ENCODE peak calls at places on chromosomes 13 and 19, in eight cellular contexts. One of them, this sample, is unnamed.

GRCh38 chr13:98916403-98916802 is 61.5 kb downstream of the DOCK9 start:
- DNase-seq in HepG2: no peak
- DNase-seq in H1: no peak
- DNase-seq in K562: no peak
- DNase-seq in GM12878: no peak
- DNase-seq in A549: no peak
- DNase-seq in IMR-90: no peak
- DNase-seq in WTC11: no peak
- DNase-seq in this sample: no peak

GRCh38 chr19:55809381-55810058 is 22.3 kb downstream of the NLRP11 start:
- DNase-seq in A549: peak
- DNase-seq in H1: peak
- DNase-seq in K562: peak
- DNase-seq in WTC11: peak
- DNase-seq in GM12878: no peak
- DNase-seq in IMR-90: peak
- DNase-seq in HepG2: peak
- DNase-seq in this sample: peak

GRCh38 chr13:112056284-112056727 is 10.6 kb upstream of the SOX1 start:
- DNase-seq in H1: peak
- DNase-seq in HepG2: no peak
- DNase-seq in K562: no peak
- DNase-seq in GM12878: no peak
- DNase-seq in WTC11: peak
- DNase-seq in A549: no peak
- DNase-seq in IMR-90: no peak
- DNase-seq in this sample: peak

GRCh38 chr19:48608798-48609263 is 2.3 kb downstream of the SPACA4 start:
- DNase-seq in HepG2: peak
- DNase-seq in A549: peak
- DNase-seq in IMR-90: no peak
- DNase-seq in WTC11: peak
- DNase-seq in H1: peak
- DNase-seq in GM12878: no peak
- DNase-seq in K562: peak
- DNase-seq in this sample: peak

GRCh38 chr19:58392945-58393724 is 2.3 kb upstream of the RNF225 start:
- DNase-seq in K562: no peak
- DNase-seq in IMR-90: no peak
- DNase-seq in HepG2: no peak
- DNase-seq in A549: no peak
- DNase-seq in WTC11: no peak
- DNase-seq in GM12878: no peak
- DNase-seq in H1: no peak
- DNase-seq in this sample: no peak

GRCh38 chr19:46639356-46640061 is 3.5 kb upstream of the GNG8 start:
- DNase-seq in A549: no peak
- DNase-seq in WTC11: no peak
- DNase-seq in H1: no peak
- DNase-seq in K562: peak
- DNase-seq in HepG2: no peak
- DNase-seq in IMR-90: peak
- DNase-seq in GM12878: no peak
- DNase-seq in this sample: peak

GRCh38 chr13:24502567-24503375 is 9.8 kb downstream of the PARP4 start:
- DNase-seq in GM12878: no peak
- DNase-seq in WTC11: no peak
- DNase-seq in HepG2: peak
- DNase-seq in K562: no peak
- DNase-seq in IMR-90: peak
- DNase-seq in H1: no peak
- DNase-seq in A549: peak
- DNase-seq in this sample: no peak

GRCh38 chr13:114068723-114069322 is 63.6 kb downstream of the RASA3 start:
- DNase-seq in HepG2: no peak
- DNase-seq in A549: peak
- DNase-seq in GM12878: no peak
- DNase-seq in WTC11: peak
- DNase-seq in K562: no peak
- DNase-seq in H1: no peak
- DNase-seq in IMR-90: peak
- DNase-seq in this sample: no peak

GRCh38 chr13:51360489-51360888 is 21.0 kb downstream of the SERPINE3 start:
- DNase-seq in GM12878: no peak
- DNase-seq in IMR-90: no peak
- DNase-seq in K562: no peak
- DNase-seq in HepG2: no peak
- DNase-seq in WTC11: no peak
- DNase-seq in A549: no peak
- DNase-seq in H1: no peak
- DNase-seq in this sample: no peak

GRCh38 chr13:62305758-62306157 is 890.1 kb upstream of the PCDH20 start:
- DNase-seq in GM12878: peak
- DNase-seq in H1: no peak
- DNase-seq in WTC11: no peak
- DNase-seq in A549: no peak
- DNase-seq in IMR-90: no peak
- DNase-seq in K562: no peak
- DNase-seq in HepG2: no peak
- DNase-seq in this sample: no peak

GRCh38 chr19:44476559-44477408 is 23.5 kb downstream of the ZNF180 start:
- DNase-seq in IMR-90: peak
- DNase-seq in HepG2: peak
- DNase-seq in H1: no peak
- DNase-seq in WTC11: no peak
- DNase-seq in A549: peak
- DNase-seq in GM12878: no peak
- DNase-seq in K562: peak
- DNase-seq in this sample: no peak

GRCh38 chr13:110748271-110748670 is 34.8 kb downstream of the ING1 start:
- DNase-seq in H1: no peak
- DNase-seq in IMR-90: no peak
- DNase-seq in GM12878: no peak
- DNase-seq in HepG2: no peak
- DNase-seq in K562: no peak
- DNase-seq in A549: no peak
- DNase-seq in WTC11: no peak
- DNase-seq in this sample: no peak

GRCh38 chr13:45185286-45185685 is 15.6 kb downstream of the KCTD4 start:
- DNase-seq in WTC11: no peak
- DNase-seq in A549: no peak
- DNase-seq in H1: no peak
- DNase-seq in HepG2: no peak
- DNase-seq in IMR-90: no peak
- DNase-seq in GM12878: no peak
- DNase-seq in K562: no peak
- DNase-seq in this sample: no peak
- TF ChIP-seq USF2 in WTC11: no peak
- TF ChIP-seq USF2 in A549: no peak
- TF ChIP-seq USF2 in H1: no peak
- TF ChIP-seq USF2 in HepG2: no peak
- TF ChIP-seq USF2 in IMR-90: no peak
- TF ChIP-seq USF2 in GM12878: no peak
- TF ChIP-seq USF2 in K562: no peak
- TF ChIP-seq USF2 in this sample: no peak

GRCh38 chr19:57239982-57240310 is 486 bp upstream of the ZNF805 start:
- DNase-seq in H1: no peak
- DNase-seq in IMR-90: no peak
- DNase-seq in WTC11: no peak
- DNase-seq in K562: no peak
- DNase-seq in HepG2: no peak
- DNase-seq in A549: no peak
- DNase-seq in GM12878: no peak
- DNase-seq in this sample: no peak
- TF ChIP-seq USF2 in H1: no peak
- TF ChIP-seq USF2 in IMR-90: no peak
- TF ChIP-seq USF2 in WTC11: no peak
- TF ChIP-seq USF2 in K562: no peak
- TF ChIP-seq USF2 in HepG2: no peak
- TF ChIP-seq USF2 in A549: no peak
- TF ChIP-seq USF2 in GM12878: no peak
- TF ChIP-seq USF2 in this sample: no peak

GRCh38 chr13:92972751-92973150 is 253.9 kb upstream of the GPC6 start:
- DNase-seq in K562: no peak
- DNase-seq in A549: no peak
- DNase-seq in WTC11: no peak
- DNase-seq in H1: no peak
- DNase-seq in IMR-90: no peak
- DNase-seq in GM12878: no peak
- DNase-seq in HepG2: no peak
- DNase-seq in this sample: no peak
- TF ChIP-seq USF2 in K562: no peak
- TF ChIP-seq USF2 in A549: no peak
- TF ChIP-seq USF2 in WTC11: no peak
- TF ChIP-seq USF2 in H1: no peak
- TF ChIP-seq USF2 in IMR-90: no peak
- TF ChIP-seq USF2 in GM12878: no peak
- TF ChIP-seq USF2 in HepG2: no peak
- TF ChIP-seq USF2 in this sample: no peak

GRCh38 chr19:17376935-17377600 is at the start of gene PLVAP:
- DNase-seq in A549: no peak
- DNase-seq in WTC11: no peak
- DNase-seq in HepG2: no peak
- DNase-seq in GM12878: no peak
- DNase-seq in H1: no peak
- DNase-seq in K562: peak
- DNase-seq in IMR-90: no peak
- DNase-seq in this sample: no peak

GRCh38 chr19:17380426-17381138 is 3.4 kb upstream of the PLVAP start:
- DNase-seq in IMR-90: no peak
- DNase-seq in HepG2: no peak
- DNase-seq in WTC11: no peak
- DNase-seq in A549: no peak
- DNase-seq in K562: no peak
- DNase-seq in GM12878: no peak
- DNase-seq in H1: no peak
- DNase-seq in this sample: no peak

DNA sequence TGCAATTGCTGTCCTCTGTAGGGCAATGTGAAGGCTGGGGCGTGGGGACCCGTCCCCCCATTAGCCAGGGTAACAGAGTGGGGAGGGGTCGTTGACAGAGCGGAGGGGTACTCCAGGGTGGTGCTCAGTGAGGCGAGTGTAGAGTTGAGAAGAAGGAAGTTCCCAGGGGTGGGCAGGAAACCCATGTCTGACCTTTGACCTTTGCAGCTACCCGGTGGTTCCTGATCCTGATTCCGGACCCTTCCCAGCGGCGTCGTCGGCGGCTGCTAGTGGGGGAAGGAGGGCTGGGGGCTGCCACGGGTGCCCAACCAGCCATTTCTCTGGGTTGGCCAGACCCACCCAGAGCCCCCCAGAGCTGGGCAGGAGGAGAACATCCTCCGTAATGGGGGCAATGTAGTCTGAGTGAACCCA is 2.1 kb upstream of the PLVAP start:
- DNase-seq in A549: no peak
- DNase-seq in GM12878: no peak
- DNase-seq in HepG2: no peak
- DNase-seq in H1: peak
- DNase-seq in IMR-90: no peak
- DNase-seq in WTC11: peak
- DNase-seq in K562: peak
- DNase-seq in this sample: no peak
- TF ChIP-seq USF2 in A549: no peak
- TF ChIP-seq USF2 in GM12878: no peak
- TF ChIP-seq USF2 in HepG2: no peak
- TF ChIP-seq USF2 in H1: no peak
- TF ChIP-seq USF2 in IMR-90: no peak
- TF ChIP-seq USF2 in WTC11: no peak
- TF ChIP-seq USF2 in K562: no peak
- TF ChIP-seq USF2 in this sample: no peak